ENCODE peak calls at places on chromosomes 16 and 17, in nine cellular contexts. F is osteoblast, H is endodermal cell, P is A549, D is testis, G is upper lobe of right lung, E is prostate gland, A is body of pancreas, J is neural progenitor cell. K is an unnamed sample. For H3K4me1, the result is how much of the 10 kb centered on the place peaks cover.

GRCh38 chr16:12901597-12902436 is at the start of gene SHISA9:
- DNase-seq in F (peak), H (peak), P (no peak), D (no peak), G (no peak), E (no peak), A (no peak), J (peak), K (peak)

GRCh38 chr16:27332105-27332504 is 18.3 kb downstream of the IL4R start:
- DNase-seq in F (no peak), H (peak), P (no peak), D (no peak), G (peak), E (no peak), A (no peak), J (no peak), K (no peak)

GRCh38 chr17:10099051-10099571 is 99.3 kb downstream of the GAS7 start:
- DNase-seq in F (peak), H (no peak), P (no peak), D (no peak), G (no peak), E (no peak), A (no peak), J (no peak), K (peak)

GRCh38 chr16:3157229-3158013 is 22.6 kb downstream of the ZNF213 start:
- DNase-seq in F (peak), H (peak), P (peak), D (peak), G (peak), E (peak), A (peak), J (peak), K (peak)

GRCh38 chr17:37488607-37489196 is 989 bp upstream of the DUSP14 start:
- DNase-seq in F (peak), H (peak), P (peak), D (peak), G (peak), E (peak), A (peak), J (peak), K (peak)

GRCh38 chr16:7321661-7322060 is 11.0 kb upstream of the RBFOX1 start:
- DNase-seq in F (no peak), H (peak), P (no peak), D (no peak), G (no peak), E (no peak), A (no peak), J (no peak), K (no peak)

GRCh38 chr17:39765159-39765558 is 27.4 kb downstream of the GRB7 start:
- DNase-seq in F (no peak), H (peak), P (no peak), D (no peak), G (no peak), E (no peak), A (no peak), J (no peak), K (no peak)

GRCh38 chr17:21381076-21381706 is 5.0 kb downstream of the KCNJ12 start:
- DNase-seq in F (no peak), H (no peak), P (no peak), D (no peak), G (no peak), E (no peak), A (no peak), J (no peak), K (no peak)

GRCh38 chr17:37392024-37392590 is 14.5 kb downstream of the ACACA start:
- DNase-seq in F (peak), H (no peak), P (no peak), D (no peak), G (no peak), E (no peak), A (no peak), J (peak), K (peak)

GRCh38 chr16:86998196-86999001 is 318.8 kb downstream of the C16orf95 start:
- DNase-seq in F (no peak), H (no peak), P (no peak), D (no peak), G (no peak), E (no peak), A (no peak), J (no peak), K (no peak)

GRCh38 chr16:83253526-83253925 is 554.3 kb upstream of the HSBP1 start:
- DNase-seq in F (no peak), H (no peak), P (no peak), D (no peak), G (no peak), E (no peak), A (no peak), J (no peak), K (no peak)

GRCh38 chr17:11899494-11899893 is 97.8 kb downstream of the ZNF18 start:
- DNase-seq in F (no peak), H (peak), P (no peak), D (no peak), G (no peak), E (no peak), A (no peak), J (peak), K (peak)

GRCh38 chr17:63024716-63025115 is 58.7 kb downstream of the TANC2 start:
- DNase-seq in F (no peak), H (no peak), P (no peak), D (no peak), G (no peak), E (no peak), A (no peak), J (no peak), K (peak)

GRCh38 chr17:72373910-72374741 is 253.3 kb downstream of the SOX9 start:
- DNase-seq in F (peak), H (no peak), P (no peak), D (no peak), G (no peak), E (no peak), A (no peak), J (peak), K (peak)

GRCh38 chr16:57614546-57615343 is 13.7 kb upstream of the ADGRG1 start:
- DNase-seq in F (peak), H (peak), P (no peak), D (no peak), G (peak), E (no peak), A (peak), J (no peak), K (no peak)

GRCh38 chr17:73292031-73292531 is 19.7 kb downstream of the CDC42EP4 start:
- DNase-seq in F (peak), H (no peak), P (no peak), D (no peak), G (no peak), E (no peak), A (peak), J (no peak), K (peak)

GRCh38 chr16:2284001-2284770 is 16.3 kb upstream of the RNPS1 start:
- DNase-seq in F (peak), H (no peak), P (no peak), D (no peak), G (peak), E (no peak), A (no peak), J (no peak), K (no peak)

GRCh38 chr16:55433030-55433429 is 46.0 kb upstream of the MMP2 start:
- DNase-seq in F (no peak), H (no peak), P (no peak), D (no peak), G (no peak), E (no peak), A (peak), J (no peak), K (no peak)

DNA sequence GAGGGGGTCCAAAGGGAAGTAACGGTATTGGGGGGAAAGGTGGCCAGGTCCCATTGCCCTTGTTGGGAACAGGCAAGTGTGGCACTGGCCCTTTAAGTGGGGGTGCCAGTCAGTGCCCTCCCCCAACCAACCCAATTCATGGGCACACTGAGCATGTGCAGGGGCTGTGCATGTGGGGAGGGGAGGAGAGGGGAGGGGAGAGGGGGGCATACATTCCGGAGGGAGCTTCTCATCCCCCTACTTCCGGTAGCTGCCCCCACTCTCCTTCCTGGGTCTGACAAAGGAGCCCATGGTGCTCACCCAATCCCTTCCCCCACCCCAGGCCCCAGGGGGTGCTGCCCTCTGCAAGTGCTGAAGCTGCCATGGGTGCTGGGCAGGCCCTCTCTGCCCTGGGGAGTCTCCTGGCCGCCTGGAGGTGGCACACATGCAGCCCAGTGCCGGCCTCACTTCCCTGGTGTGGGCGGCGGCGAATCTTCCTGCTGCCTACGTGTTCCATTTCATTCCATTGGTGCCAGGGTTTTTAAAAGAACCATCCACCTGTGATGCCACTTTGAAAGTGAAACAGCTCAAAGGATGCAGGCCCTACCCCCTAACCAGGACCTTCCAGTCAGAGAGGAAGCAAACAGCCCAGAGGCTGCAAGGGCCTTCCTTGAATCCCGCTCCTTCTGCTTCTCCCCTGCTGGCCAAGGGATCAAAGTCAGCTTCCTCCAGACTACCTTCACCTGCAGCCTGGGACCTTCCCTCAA is 11.0 kb downstream of the HEXIM2 start:
- DNase-seq in F (peak), H (peak), P (peak), D (peak), G (peak), E (peak), A (peak), J (peak), K (peak)
- TF ChIP-seq CTCF in F (peak), H (peak), P (peak), D (peak), G (no peak), E (no peak), A (peak), J (no peak), K (no peak)

GRCh38 chr16:85304337-85304736 is 192.1 kb upstream of the CIBAR2 start:
- DNase-seq in F (no peak), H (no peak), P (no peak), D (no peak), G (no peak), E (no peak), A (no peak), J (no peak), K (no peak)

GRCh38 chr16:85306793-85307551 is 194.7 kb upstream of the CIBAR2 start:
- DNase-seq in F (no peak), H (no peak), P (no peak), D (no peak), G (no peak), E (no peak), A (no peak), J (no peak), K (no peak)

GRCh38 chr16:85307552-85308364 is 195.5 kb upstream of the CIBAR2 start:
- DNase-seq in F (no peak), H (no peak), P (no peak), D (no peak), G (no peak), E (no peak), A (no peak), J (no peak), K (no peak)

GRCh38 chr16:85308585-85309540 is 196.6 kb upstream of the CIBAR2 start:
- DNase-seq in F (no peak), H (no peak), P (no peak), D (no peak), G (no peak), E (no peak), A (no peak), J (no peak), K (no peak)

DNA sequence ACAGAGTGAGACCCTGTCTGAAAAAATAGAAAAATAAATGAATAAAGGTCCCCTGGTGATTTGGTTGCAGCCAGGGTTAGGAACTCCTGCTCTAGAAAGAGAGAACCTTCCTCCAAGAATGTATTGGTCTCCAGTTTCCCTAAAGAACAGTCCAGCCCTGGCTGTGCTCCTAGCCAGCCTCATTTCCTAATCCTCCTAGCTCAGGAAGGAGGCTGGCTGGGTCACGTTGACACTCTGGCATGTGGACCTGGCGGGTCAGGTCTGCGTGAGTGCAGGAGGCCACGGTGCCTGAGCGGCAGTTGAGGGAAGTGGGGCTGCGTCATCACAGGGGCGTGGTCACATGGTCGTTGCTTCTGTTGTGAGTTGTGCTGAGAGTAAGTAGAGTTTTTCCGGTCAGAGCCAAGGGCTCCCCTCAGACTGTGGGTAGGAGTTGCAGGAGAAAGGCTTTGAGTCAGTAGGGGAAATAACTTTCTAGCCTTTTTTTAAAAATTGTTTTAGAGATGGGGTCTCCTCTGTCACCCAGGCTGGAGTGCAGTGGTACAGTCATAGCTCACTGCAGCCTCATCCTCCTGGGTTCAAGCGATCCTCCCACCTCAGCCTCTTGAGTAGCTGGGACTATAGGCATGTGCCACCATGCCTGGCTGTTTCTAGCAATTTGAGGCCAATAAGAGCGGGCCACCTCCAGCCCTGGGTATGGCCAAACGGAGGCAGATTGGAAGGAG is 194.0 kb upstream of the CIBAR2 start:
- DNase-seq in F (peak), H (peak), P (no peak), D (peak), G (peak), E (peak), A (peak), J (peak), K (peak)
- H3K27ac ChIP-seq in F (peak), H (no peak), P (peak), D (peak), G (peak), E (no peak), A (peak), J (no peak), K (peak)

DNA sequence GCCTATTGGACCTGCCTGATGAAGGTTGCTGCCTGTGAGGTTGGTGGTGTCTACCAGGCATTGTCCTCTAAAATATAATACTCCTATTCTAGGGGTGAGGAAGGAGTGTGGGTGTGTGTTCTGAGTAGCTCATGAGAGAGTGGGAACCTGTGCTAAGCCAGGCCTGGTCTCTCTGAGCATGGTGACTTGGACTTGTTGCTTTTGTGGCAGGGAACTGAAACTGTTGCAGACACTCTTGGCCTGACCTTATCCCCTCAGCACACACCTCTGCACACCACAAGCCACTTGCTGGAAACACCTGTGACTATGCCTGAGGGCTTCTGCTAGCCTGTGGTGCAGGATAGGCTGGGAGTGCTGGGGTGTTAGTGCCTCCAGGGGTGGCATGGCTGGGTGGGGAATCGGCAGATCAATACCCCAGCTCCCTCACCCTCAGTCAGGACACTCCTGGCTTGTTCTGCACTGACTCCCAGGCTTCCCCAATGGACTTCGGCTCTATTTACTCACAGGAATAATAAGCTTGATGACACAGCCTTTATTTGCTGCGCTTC is 29.9 kb downstream of the PLCG2 start:
- DNase-seq in F (no peak), H (no peak), P (no peak), D (no peak), G (no peak), E (no peak), A (no peak), J (no peak), K (no peak)
- H3K4me1 ChIP-seq in F (under half), H (under half), P (under half), D (under half), G (under half), E (under half), A (under half), J (under half), K (under half)

DNA sequence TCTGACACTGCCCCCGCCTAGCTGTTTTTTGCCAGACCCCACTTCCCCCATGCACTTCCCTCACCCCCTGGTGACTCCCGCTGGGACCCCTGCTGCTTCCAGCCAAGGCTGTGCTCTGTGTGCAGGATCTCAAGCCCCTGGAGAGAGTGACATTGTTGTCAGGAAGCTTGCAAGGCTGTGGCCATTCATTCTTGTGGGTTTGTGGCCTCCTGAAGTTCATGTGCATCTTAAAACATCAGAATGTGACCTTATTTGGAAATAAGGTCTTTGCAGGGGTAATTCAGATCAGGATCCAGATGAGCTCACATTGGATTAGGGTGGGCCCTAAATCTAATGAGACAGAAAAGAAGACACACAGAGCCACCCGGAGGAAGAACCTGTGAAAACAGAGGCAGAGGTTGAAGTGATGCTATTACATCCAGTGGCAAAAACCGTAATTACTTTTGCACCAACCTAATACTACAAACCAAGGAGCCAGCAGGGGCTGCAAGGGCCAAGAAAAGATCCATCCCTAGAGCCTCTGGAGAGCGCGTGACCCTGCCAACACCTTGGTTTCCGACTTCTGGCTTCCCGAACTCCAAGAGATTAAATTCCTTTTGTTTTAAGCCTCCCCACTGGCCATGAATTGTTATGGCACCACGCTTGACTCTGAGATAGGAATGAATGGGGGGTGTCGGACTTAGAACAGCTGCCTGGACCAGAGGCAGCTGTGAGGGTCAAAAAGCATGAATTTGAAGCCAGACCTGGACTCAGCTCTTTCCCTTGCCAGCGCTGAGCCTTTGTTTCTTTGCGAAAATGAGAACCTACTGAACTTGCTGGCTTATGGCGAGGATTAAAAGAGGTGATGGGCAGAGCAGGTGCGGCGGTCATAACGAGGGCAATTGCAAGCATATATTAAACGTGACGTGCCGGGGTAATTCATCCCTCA is 75.5 kb downstream of the BMERB1 start:
- DNase-seq in F (no peak), H (peak), P (no peak), D (no peak), G (no peak), E (no peak), A (no peak), J (peak), K (no peak)
- TF ChIP-seq CTCF in F (no peak), H (no peak), P (no peak), D (no peak), G (no peak), E (no peak), A (no peak), J (no peak), K (peak)

DNA sequence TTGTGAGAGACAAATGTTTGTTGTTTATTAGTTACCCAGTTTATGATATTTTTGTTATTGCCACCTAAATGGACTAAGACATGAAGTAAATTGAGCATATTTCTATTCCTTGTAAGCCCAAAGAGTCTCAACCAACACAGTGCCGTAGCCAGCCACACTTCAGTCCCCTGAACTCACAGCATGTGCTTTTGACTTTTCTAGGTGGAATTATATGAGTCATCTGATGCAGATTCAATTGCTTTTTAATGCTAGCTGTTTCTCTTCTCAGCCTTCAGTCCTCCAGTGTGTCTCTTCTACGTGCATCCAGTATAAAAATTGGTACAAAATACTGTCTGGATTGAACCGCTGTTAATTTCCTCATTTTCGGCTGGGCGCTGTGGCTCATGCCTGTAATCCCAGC is 39.0 kb downstream of the IQCK start:
- DNase-seq in F (peak), H (no peak), P (no peak), D (no peak), G (no peak), E (no peak), A (no peak), J (no peak), K (no peak)
- H3K27ac ChIP-seq in F (no peak), H (no peak), P (no peak), D (no peak), G (no peak), E (peak), A (peak), J (no peak), K (no peak)

GRCh38 chr16:85177448-85177846 is 65.2 kb upstream of the CIBAR2 start:
- DNase-seq in F (peak), H (no peak), P (no peak), D (no peak), G (no peak), E (no peak), A (no peak), J (no peak), K (no peak)
- H3K4me1 ChIP-seq in F (under half), H (under half), P (under half), D (half or more), G (under half), E (under half), A (under half), J (under half), K (under half)

DNA sequence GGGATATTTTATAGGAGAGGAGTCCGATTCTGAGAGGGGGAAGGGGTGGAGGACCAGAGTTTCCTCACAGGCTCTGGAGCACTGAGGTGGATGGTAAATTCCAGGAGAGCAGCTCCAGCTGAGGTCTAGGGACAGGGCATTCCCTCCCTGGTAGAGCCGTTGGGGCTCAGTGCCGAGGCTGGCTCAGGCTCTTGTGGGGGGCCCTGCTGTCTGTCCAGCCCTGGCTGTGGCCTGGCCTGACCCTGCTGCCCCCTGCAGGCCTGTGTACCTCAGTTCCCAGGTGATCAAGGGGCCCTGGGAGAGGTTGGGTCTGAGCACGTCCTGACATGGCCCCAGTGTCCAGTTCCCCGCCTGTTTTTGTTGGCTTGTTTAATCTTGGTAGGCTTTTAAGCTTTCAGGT is 16.8 kb downstream of the ZNF750 start:
- DNase-seq in F (no peak), H (peak), P (peak), D (no peak), G (no peak), E (no peak), A (no peak), J (peak), K (peak)
- TF ChIP-seq CTCF in F (peak), H (peak), P (peak), D (no peak), G (peak), E (no peak), A (no peak), J (peak), K (peak)